ENCODE peak calls at places on chromosomes 3 and 15, in nine cellular contexts. T, L, U, J, K, B, M, Z and I are unnamed samples.

GRCh38 chr3:138469869-138470268 is 35.5 kb downstream of the ESYT3 start:
- DNase-seq in T (no peak), L (no peak), U (no peak), J (no peak), K (no peak), B (no peak), M (no peak), Z (no peak), I (no peak)

GRCh38 chr3:189508784-189509489 is 122.3 kb upstream of the TP63 start:
- DNase-seq in T (no peak), L (peak), U (peak), J (no peak), K (no peak), B (no peak), M (peak), Z (no peak), I (no peak)

GRCh38 chr15:35505152-35505551 is 40.8 kb downstream of the DPH6 start:
- DNase-seq in T (no peak), L (no peak), U (no peak), J (no peak), K (no peak), B (no peak), M (no peak), Z (no peak), I (no peak)

GRCh38 chr3:124140751-124141150 is 148.8 kb upstream of the ROPN1 start:
- DNase-seq in T (no peak), L (no peak), U (no peak), J (no peak), K (no peak), B (no peak), M (no peak), Z (no peak), I (no peak)

GRCh38 chr15:94670436-94671034 is 439.2 kb downstream of the MCTP2 start:
- DNase-seq in T (peak), L (no peak), U (no peak), J (no peak), K (peak), B (no peak), M (peak), Z (no peak), I (no peak)

GRCh38 chr3:27614592-27614991 is 107.5 kb downstream of the EOMES start:
- DNase-seq in T (no peak), L (no peak), U (no peak), J (no peak), K (no peak), B (no peak), M (no peak), Z (no peak), I (no peak)

GRCh38 chr15:63490345-63491034 is 13.9 kb upstream of the USP3 start:
- DNase-seq in T (no peak), L (no peak), U (no peak), J (no peak), K (no peak), B (no peak), M (no peak), Z (no peak), I (no peak)

GRCh38 chr3:194814878-194815357 is 129.2 kb downstream of the FAM43A start:
- DNase-seq in T (no peak), L (no peak), U (no peak), J (no peak), K (no peak), B (no peak), M (no peak), Z (no peak), I (no peak)

GRCh38 chr3:100073555-100074307 is 40.6 kb downstream of the FILIP1L start:
- DNase-seq in T (no peak), L (no peak), U (peak), J (no peak), K (peak), B (peak), M (peak), Z (no peak), I (no peak)

GRCh38 chr3:185420762-185421161 is 57.8 kb downstream of the MAP3K13 start:
- DNase-seq in T (no peak), L (peak), U (no peak), J (no peak), K (no peak), B (no peak), M (no peak), Z (no peak), I (peak)

GRCh38 chr3:156691920-156692319 is 17.5 kb downstream of the TIPARP start:
- DNase-seq in T (no peak), L (no peak), U (no peak), J (no peak), K (no peak), B (no peak), M (no peak), Z (no peak), I (no peak)

GRCh38 chr3:19213608-19214220 is 65.4 kb downstream of the KCNH8 start:
- DNase-seq in T (no peak), L (no peak), U (peak), J (no peak), K (no peak), B (no peak), M (no peak), Z (no peak), I (no peak)

GRCh38 chr3:9153763-9154601 is 95.5 kb downstream of the SRGAP3 start:
- DNase-seq in T (no peak), L (peak), U (peak), J (no peak), K (no peak), B (no peak), M (peak), Z (no peak), I (no peak)

GRCh38 chr3:132870596-132870995 is 148.4 kb upstream of the NPHP3 start:
- DNase-seq in T (no peak), L (no peak), U (no peak), J (no peak), K (no peak), B (no peak), M (no peak), Z (no peak), I (no peak)

GRCh38 chr3:89098964-89099585 is 8.3 kb upstream of the EPHA3 start:
- DNase-seq in T (peak), L (no peak), U (no peak), J (no peak), K (peak), B (peak), M (peak), Z (peak), I (no peak)
- TF ChIP-seq CTCF in T (peak), L (no peak), U (peak), J (peak), K (peak), B (peak), M (peak), Z (peak), I (peak)

DNA sequence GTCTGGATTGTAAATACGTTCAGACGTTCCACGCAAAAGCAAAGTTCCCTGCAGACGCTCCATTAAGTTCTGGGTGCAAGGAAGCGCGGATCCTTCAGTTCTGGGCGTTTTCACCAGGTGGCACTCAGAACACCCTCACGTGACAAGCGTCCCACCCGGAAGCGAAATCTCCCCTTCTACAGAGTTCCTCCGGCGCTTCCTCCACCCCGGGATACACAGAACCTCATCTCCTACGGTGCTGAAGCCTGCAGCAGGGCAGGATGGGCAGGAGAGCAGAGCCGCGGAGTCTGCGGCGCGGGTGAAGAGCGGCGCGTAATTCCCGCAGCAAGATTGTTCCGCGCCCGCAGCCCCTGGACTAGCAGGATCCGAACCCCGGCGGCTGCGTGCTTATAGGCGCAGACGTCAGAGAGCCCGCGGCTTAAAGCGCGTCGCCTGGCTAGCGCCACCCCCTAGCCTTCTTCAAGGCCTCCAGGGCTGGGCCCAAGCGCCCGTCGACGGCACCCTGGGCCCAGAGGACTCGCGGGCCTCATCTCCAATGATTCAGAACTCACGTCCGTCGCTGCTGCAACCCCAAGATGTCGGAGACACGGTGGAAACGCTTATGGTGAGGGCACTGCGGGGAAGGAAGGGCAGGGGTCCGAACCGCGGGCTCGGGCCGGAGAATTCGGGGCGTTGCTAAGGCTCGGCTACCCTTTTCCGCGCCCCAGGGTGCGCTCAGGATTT is at the start of gene SLC25A38:
- DNase-seq in T (peak), L (peak), U (peak), J (peak), K (peak), B (peak), M (peak), Z (peak), I (no peak)
- TF ChIP-seq CTCF in T (peak), L (no peak), U (peak), J (no peak), K (no peak), B (peak), M (peak), Z (peak), I (peak)

DNA sequence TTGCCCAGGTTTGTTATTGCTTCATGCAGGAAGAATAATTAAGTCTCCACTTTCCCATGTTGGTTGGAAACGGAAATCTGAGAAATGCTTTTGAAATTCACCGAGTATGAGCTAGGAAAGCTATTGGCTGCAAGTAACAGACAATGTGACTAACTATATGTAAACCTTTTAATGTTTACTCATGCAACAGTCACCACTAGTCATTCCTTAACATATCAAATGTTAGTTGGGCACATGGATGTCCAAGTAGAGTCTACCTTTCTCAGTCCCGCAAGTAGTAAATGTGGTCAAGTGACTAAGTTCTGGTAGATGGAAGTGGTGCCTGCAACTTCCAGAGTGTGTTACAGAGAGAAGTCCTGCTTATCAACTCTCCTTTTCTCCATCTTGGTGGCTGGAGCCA is 52.5 kb downstream of the KLF15 start:
- DNase-seq in T (no peak), L (no peak), U (no peak), J (no peak), K (no peak), B (no peak), M (no peak), Z (no peak), I (peak)
- TF ChIP-seq CTCF in T (no peak), L (no peak), U (no peak), J (no peak), K (no peak), B (no peak), M (no peak), Z (no peak), I (no peak)

GRCh38 chr15:71747128-71748083 is 62.9 kb upstream of the NR2E3 start:
- DNase-seq in T (peak), L (no peak), U (no peak), J (no peak), K (no peak), B (no peak), M (peak), Z (no peak), I (peak)
- TF ChIP-seq CTCF in T (peak), L (no peak), U (no peak), J (no peak), K (no peak), B (no peak), M (no peak), Z (no peak), I (no peak)